ENCODE peak calls at places on chromosome 16, in four cellular contexts. One of them, this sample, is unnamed.

GRCh38 chr16:23666919-23667659 is 11.6 kb upstream of the PLK1 start:
- DNase-seq in neural crest cell: no peak
- DNase-seq in stimulated activated CD8-positive, alpha-beta memory T cell treated with anti-CD3 and anti-CD28 coated beads, Interleukin-7, amount 100 ng/mL, for 4 hours: no peak
- DNase-seq in EL: no peak
- DNase-seq in this sample: no peak

GRCh38 chr16:89261691-89262563 is 44.4 kb downstream of the ZNF778 start:
- DNase-seq in stimulated activated CD8-positive, alpha-beta memory T cell treated with anti-CD3 and anti-CD28 coated beads, Interleukin-7, amount 100 ng/mL, for 4 hours: no peak
- DNase-seq in neural crest cell: no peak
- DNase-seq in EL: peak
- DNase-seq in this sample: no peak

GRCh38 chr16:73019456-73020362 is 28.2 kb downstream of the ZFHX3 start:
- DNase-seq in EL: peak
- DNase-seq in stimulated activated CD8-positive, alpha-beta memory T cell treated with anti-CD3 and anti-CD28 coated beads, Interleukin-7, amount 100 ng/mL, for 4 hours: no peak
- DNase-seq in neural crest cell: no peak
- DNase-seq in this sample: no peak

GRCh38 chr16:15578824-15579223 is 64.1 kb downstream of the MARF1 start:
- DNase-seq in stimulated activated CD8-positive, alpha-beta memory T cell treated with anti-CD3 and anti-CD28 coated beads, Interleukin-7, amount 100 ng/mL, for 4 hours: no peak
- DNase-seq in neural crest cell: no peak
- DNase-seq in EL: no peak
- DNase-seq in this sample: no peak

GRCh38 chr16:27123795-27124194 is 57.1 kb downstream of the C16orf82 start:
- DNase-seq in neural crest cell: no peak
- DNase-seq in EL: peak
- DNase-seq in stimulated activated CD8-positive, alpha-beta memory T cell treated with anti-CD3 and anti-CD28 coated beads, Interleukin-7, amount 100 ng/mL, for 4 hours: no peak
- DNase-seq in this sample: no peak

GRCh38 chr16:77220427-77220826 is 21.2 kb downstream of the SYCE1L start:
- DNase-seq in stimulated activated CD8-positive, alpha-beta memory T cell treated with anti-CD3 and anti-CD28 coated beads, Interleukin-7, amount 100 ng/mL, for 4 hours: no peak
- DNase-seq in neural crest cell: no peak
- DNase-seq in EL: no peak
- DNase-seq in this sample: no peak

GRCh38 chr16:3731126-3731935 is 14.0 kb upstream of the TRAP1 start:
- DNase-seq in neural crest cell: no peak
- DNase-seq in EL: no peak
- DNase-seq in stimulated activated CD8-positive, alpha-beta memory T cell treated with anti-CD3 and anti-CD28 coated beads, Interleukin-7, amount 100 ng/mL, for 4 hours: no peak
- DNase-seq in this sample: no peak

GRCh38 chr16:58024673-58025350 is 742 bp upstream of the MMP15 start:
- DNase-seq in EL: no peak
- DNase-seq in neural crest cell: no peak
- DNase-seq in stimulated activated CD8-positive, alpha-beta memory T cell treated with anti-CD3 and anti-CD28 coated beads, Interleukin-7, amount 100 ng/mL, for 4 hours: no peak
- DNase-seq in this sample: no peak

GRCh38 chr16:57349212-57350031 is 9.2 kb upstream of the CCL22 start:
- DNase-seq in EL: no peak
- DNase-seq in stimulated activated CD8-positive, alpha-beta memory T cell treated with anti-CD3 and anti-CD28 coated beads, Interleukin-7, amount 100 ng/mL, for 4 hours: no peak
- DNase-seq in neural crest cell: no peak
- DNase-seq in this sample: no peak

GRCh38 chr16:3999479-3999868 is 116.8 kb downstream of the ADCY9 start:
- DNase-seq in neural crest cell: peak
- DNase-seq in stimulated activated CD8-positive, alpha-beta memory T cell treated with anti-CD3 and anti-CD28 coated beads, Interleukin-7, amount 100 ng/mL, for 4 hours: no peak
- DNase-seq in EL: peak
- DNase-seq in this sample: peak

GRCh38 chr16:75306102-75306762 is 54.8 kb upstream of the BCAR1 start:
- DNase-seq in EL: peak
- DNase-seq in stimulated activated CD8-positive, alpha-beta memory T cell treated with anti-CD3 and anti-CD28 coated beads, Interleukin-7, amount 100 ng/mL, for 4 hours: no peak
- DNase-seq in neural crest cell: no peak
- DNase-seq in this sample: peak

GRCh38 chr16:9258423-9259051 is 167.1 kb downstream of the HAPSTR1 start:
- DNase-seq in neural crest cell: peak
- DNase-seq in EL: peak
- DNase-seq in stimulated activated CD8-positive, alpha-beta memory T cell treated with anti-CD3 and anti-CD28 coated beads, Interleukin-7, amount 100 ng/mL, for 4 hours: no peak
- DNase-seq in this sample: no peak

GRCh38 chr16:56294599-56294998 is 103.3 kb downstream of the GNAO1 start:
- DNase-seq in EL: peak
- DNase-seq in neural crest cell: no peak
- DNase-seq in stimulated activated CD8-positive, alpha-beta memory T cell treated with anti-CD3 and anti-CD28 coated beads, Interleukin-7, amount 100 ng/mL, for 4 hours: no peak
- DNase-seq in this sample: no peak